ENCODE peak calls at places on chromosomes 2 and 18, in ten cellular contexts. G is MG63, D is fibroblast of lung, C is left ventricle myocardium inferior, H is coronary artery, L is heart left ventricle, T is mesendoderm, Z is small intestine, S is psoas muscle, W is PC-3. B is an unnamed sample.

GRCh38 chr2:136131484-136131960 is 13.6 kb upstream of the CXCR4 start:
- DNase-seq in D (no peak), G (no peak), T (no peak), Z (peak; percentile 56), L (no peak), C (no peak), W (no peak), H (no peak), S (no peak), B (no peak)

GRCh38 chr2:70659551-70659950 is 105.9 kb upstream of the TGFA start:
- DNase-seq in W (no peak), C (no peak), S (no peak), H (peak; percentile 33), L (no peak), Z (no peak), G (no peak), T (no peak), D (no peak), B (peak; percentile 42)

GRCh38 chr2:183035298-183035953 is 2.8 kb downstream of the NCKAP1 start:
- DNase-seq in C (no peak), W (peak; percentile 62), H (no peak), L (no peak), Z (no peak), T (no peak), D (peak; percentile 81), S (no peak), G (no peak), B (no peak)

GRCh38 chr2:235032466-235032865 is 80.6 kb downstream of the SH3BP4 start:
- DNase-seq in H (no peak), L (no peak), C (no peak), S (no peak), T (no peak), W (no peak), G (no peak), D (no peak), Z (no peak), B (no peak)

GRCh38 chr2:144693179-144693578 is 173.3 kb upstream of the ZEB2 start:
- DNase-seq in S (no peak), L (no peak), T (no peak), W (no peak), H (no peak), C (no peak), G (no peak), D (no peak), Z (no peak), B (no peak)

GRCh38 chr2:153287109-153287801 is 191.3 kb downstream of the RPRM start:
- DNase-seq in D (no peak), S (no peak), W (peak; percentile 12), T (peak; percentile 84), G (peak; percentile 18), H (no peak), Z (no peak), C (no peak), L (no peak), B (peak; percentile 93)

GRCh38 chr2:151619337-151619989 is 114.8 kb downstream of the NEB start:
- DNase-seq in S (no peak), G (no peak), H (no peak), L (no peak), T (no peak), Z (no peak), C (no peak), D (peak; percentile 82), W (no peak), B (no peak)

GRCh38 chr2:145690183-145690582 is 1170.3 kb upstream of the ZEB2 start:
- DNase-seq in W (no peak), T (no peak), H (no peak), S (no peak), D (peak; percentile 22), Z (no peak), C (no peak), G (no peak), L (no peak), B (no peak)

GRCh38 chr2:229282758-229283546 is 11.9 kb upstream of the PID1 start:
- DNase-seq in G (peak; percentile 88), T (no peak), D (peak; percentile 99), H (no peak), W (peak; percentile 91), L (no peak), C (peak; percentile 27), Z (no peak), S (peak; percentile 58), B (no peak)

DNA sequence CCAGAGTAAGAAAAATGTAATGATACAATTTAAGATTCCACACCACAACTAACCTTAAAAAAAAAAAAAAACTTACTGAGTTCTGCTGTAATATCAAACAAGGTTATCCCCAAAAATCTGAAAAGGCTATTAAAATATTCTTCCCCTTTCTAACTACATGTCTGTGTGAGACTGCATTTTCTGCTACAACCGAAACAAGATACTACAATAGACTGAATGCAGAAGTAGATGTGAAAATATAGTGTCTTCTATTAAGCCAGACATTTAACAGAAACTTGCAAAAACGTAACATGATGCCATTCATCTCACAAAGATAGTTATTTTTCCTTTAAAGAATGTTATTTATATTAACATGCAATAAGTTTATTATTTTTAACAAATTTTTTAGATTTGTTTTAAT is 16.2 kb downstream of the SS18 start:
- DNase-seq in T (no peak), G (no peak), Z (no peak), S (no peak), D (no peak), L (no peak), C (no peak), H (no peak), W (no peak), B (no peak)
- H3K4me3 ChIP-seq in T (no peak overlapping the region), G (no peak overlapping the region), Z (no peak overlapping the region), S (no peak overlapping the region), D (no peak overlapping the region), L (no peak overlapping the region), C (no peak overlapping the region), H (no peak overlapping the region), W (no peak overlapping the region), B (no peak overlapping the region)

GRCh38 chr2:7613831-7614230 is 696.6 kb downstream of the RNF144A start:
- DNase-seq in T (no peak), S (no peak), D (no peak), G (no peak), Z (no peak), C (no peak), L (no peak), H (no peak), W (no peak), B (no peak)

GRCh38 chr2:7607774-7608173 is 690.6 kb downstream of the RNF144A start:
- DNase-seq in G (no peak), S (no peak), H (no peak), W (no peak), L (no peak), Z (no peak), T (no peak), D (no peak), C (no peak), B (no peak)

GRCh38 chr2:7609556-7610323 is 692.5 kb downstream of the RNF144A start:
- DNase-seq in W (no peak), Z (no peak), H (no peak), S (no peak), D (no peak), C (no peak), L (no peak), T (no peak), G (no peak), B (no peak)

GRCh38 chr2:7611750-7612149 is 694.5 kb downstream of the RNF144A start:
- DNase-seq in G (no peak), C (no peak), W (no peak), T (no peak), Z (no peak), D (no peak), S (no peak), L (no peak), H (no peak), B (no peak)

DNA sequence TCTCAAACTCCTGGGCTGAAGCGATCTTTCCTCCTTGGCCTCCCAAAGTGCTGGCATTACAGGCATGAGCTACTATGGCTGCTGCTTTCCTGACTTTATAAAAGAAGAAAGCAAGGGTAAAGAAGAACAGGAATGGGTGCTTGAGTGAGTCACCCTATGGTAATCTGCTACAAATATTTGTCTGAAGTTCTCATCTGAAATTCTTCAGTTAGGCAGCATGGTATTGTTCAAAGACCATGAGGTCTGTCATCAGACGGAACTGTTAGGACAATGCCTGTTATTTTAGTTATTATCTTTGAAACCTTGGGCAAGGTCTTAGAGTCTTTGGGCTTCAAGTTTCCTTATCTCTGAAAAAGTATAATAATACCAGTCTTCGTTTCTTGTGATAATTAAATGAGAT is 695.8 kb downstream of the RNF144A start:
- DNase-seq in D (no peak), T (peak; percentile 32), S (no peak), C (no peak), G (no peak), W (peak; percentile 71), L (no peak), H (no peak), Z (no peak), B (no peak)
- H3K4me3 ChIP-seq in D (no peak overlapping the region), T (no peak overlapping the region), S (no peak overlapping the region), C (no peak overlapping the region), G (no peak overlapping the region), W (no peak overlapping the region), L (no peak overlapping the region), H (no peak overlapping the region), Z (no peak overlapping the region), B (no peak overlapping the region)

GRCh38 chr2:42051168-42052125 is 3.6 kb downstream of the PKDCC start:
- DNase-seq in S (no peak), H (no peak), Z (no peak), G (no peak), D (no peak), C (no peak), T (no peak), W (no peak), L (no peak), B (no peak)
- H3K4me3 ChIP-seq in S (peak overlapping the region; percentile 95), H (peak overlapping the region; percentile 97), Z (no peak overlapping the region), G (no peak overlapping the region), D (no peak overlapping the region), C (peak overlapping the region; percentile 87), T (no peak overlapping the region), W (no peak overlapping the region), L (peak overlapping the region; percentile 88), B (peak overlapping the region; percentile 90)

GRCh38 chr2:127128508-127128907 is 21.6 kb upstream of the BIN1 start:
- DNase-seq in T (peak; percentile 82), L (no peak), W (no peak), G (no peak), S (no peak), D (no peak), H (no peak), Z (peak; percentile 87), C (no peak), B (peak; percentile 91)
- H3K4me3 ChIP-seq in T (no peak overlapping the region), L (no peak overlapping the region), W (no peak overlapping the region), G (no peak overlapping the region), S (no peak overlapping the region), D (no peak overlapping the region), H (no peak overlapping the region), Z (no peak overlapping the region), C (no peak overlapping the region), B (no peak overlapping the region)

GRCh38 chr2:10028407-10028987 is 14.9 kb upstream of the KLF11 start:
- DNase-seq in W (no peak), G (no peak), L (no peak), Z (no peak), S (no peak), D (no peak), C (no peak), H (no peak), T (peak; percentile 64), B (peak; percentile 59)
- H3K4me3 ChIP-seq in W (no peak overlapping the region), G (no peak overlapping the region), L (no peak overlapping the region), Z (no peak overlapping the region), S (no peak overlapping the region), D (no peak overlapping the region), C (peak overlapping the region; percentile 36), H (no peak overlapping the region), T (no peak overlapping the region), B (no peak overlapping the region)

B was measured in endodermal cell.